ENCODE peak calls at places on chromosomes 11 and 22, in seven cellular contexts. One of them, this sample, is unnamed.

GRCh38 chr11:73293356-73293936 is 14.6 kb upstream of the ARHGEF17 start:
- DNase-seq in SK-N-SH: no peak
- DNase-seq in H1: no peak
- DNase-seq in HepG2: no peak
- DNase-seq in K562: no peak
- DNase-seq in GM12878: no peak
- DNase-seq in HCT116: no peak
- DNase-seq in this sample: no peak

GRCh38 chr11:23336961-23337360 is 476.7 kb upstream of the CCDC179 start:
- DNase-seq in K562: no peak
- DNase-seq in H1: no peak
- DNase-seq in HCT116: no peak
- DNase-seq in SK-N-SH: no peak
- DNase-seq in HepG2: no peak
- DNase-seq in GM12878: no peak
- DNase-seq in this sample: no peak

GRCh38 chr11:16767957-16768356 is 29.5 kb downstream of the C11orf58 start:
- DNase-seq in HCT116: no peak
- DNase-seq in K562: no peak
- DNase-seq in HepG2: no peak
- DNase-seq in SK-N-SH: no peak
- DNase-seq in GM12878: no peak
- DNase-seq in H1: no peak
- DNase-seq in this sample: no peak

GRCh38 chr11:35214792-35215193 is 75.8 kb downstream of the CD44 start:
- DNase-seq in SK-N-SH: no peak
- DNase-seq in K562: no peak
- DNase-seq in GM12878: no peak
- DNase-seq in HepG2: no peak
- DNase-seq in H1: peak; percentile 75
- DNase-seq in HCT116: peak; percentile 74
- DNase-seq in this sample: peak; percentile 47

GRCh38 chr11:20388096-20389055 is 860 bp downstream of the PRMT3 start:
- DNase-seq in GM12878: no peak
- DNase-seq in K562: peak; percentile 18
- DNase-seq in H1: no peak
- DNase-seq in SK-N-SH: no peak
- DNase-seq in HepG2: peak; percentile 15
- DNase-seq in HCT116: no peak
- DNase-seq in this sample: no peak

GRCh38 chr11:118622376-118623290 is 15.2 kb downstream of the PHLDB1 start:
- DNase-seq in SK-N-SH: peak; percentile 67
- DNase-seq in HCT116: peak; percentile 68
- DNase-seq in HepG2: no peak
- DNase-seq in H1: no peak
- DNase-seq in GM12878: no peak
- DNase-seq in K562: no peak
- DNase-seq in this sample: no peak

GRCh38 chr22:47628477-47629272 is 866.2 kb downstream of the TBC1D22A start:
- DNase-seq in H1: no peak
- DNase-seq in GM12878: no peak
- DNase-seq in SK-N-SH: no peak
- DNase-seq in HepG2: no peak
- DNase-seq in HCT116: no peak
- DNase-seq in K562: no peak
- DNase-seq in this sample: no peak

GRCh38 chr11:114928260-114928870 is 250.0 kb downstream of the NXPE2 start:
- DNase-seq in SK-N-SH: no peak
- DNase-seq in HCT116: no peak
- DNase-seq in K562: no peak
- DNase-seq in H1: no peak
- DNase-seq in GM12878: no peak
- DNase-seq in HepG2: no peak
- DNase-seq in this sample: no peak

GRCh38 chr11:13207665-13208594 is 69.7 kb upstream of the BMAL1 start:
- DNase-seq in GM12878: no peak
- DNase-seq in HCT116: no peak
- DNase-seq in K562: peak; percentile 38
- DNase-seq in H1: no peak
- DNase-seq in HepG2: peak; percentile 54
- DNase-seq in SK-N-SH: no peak
- DNase-seq in this sample: no peak

GRCh38 chr11:43072096-43072495 is 239.7 kb upstream of the API5 start:
- DNase-seq in HCT116: no peak
- DNase-seq in HepG2: no peak
- DNase-seq in H1: peak; percentile 29
- DNase-seq in K562: no peak
- DNase-seq in GM12878: no peak
- DNase-seq in SK-N-SH: peak; percentile 9
- DNase-seq in this sample: no peak

GRCh38 chr11:1053121-1053901 is 16.8 kb upstream of the MUC6 start:
- DNase-seq in H1: no peak
- DNase-seq in GM12878: no peak
- DNase-seq in SK-N-SH: peak; percentile 55
- DNase-seq in K562: no peak
- DNase-seq in HepG2: no peak
- DNase-seq in HCT116: no peak
- DNase-seq in this sample: no peak

GRCh38 chr11:130831506-130832385 is 84.5 kb downstream of the SNX19 start:
- DNase-seq in GM12878: no peak
- DNase-seq in SK-N-SH: peak; percentile 41
- DNase-seq in HepG2: no peak
- DNase-seq in HCT116: no peak
- DNase-seq in K562: no peak
- DNase-seq in H1: no peak
- DNase-seq in this sample: no peak
- TF ChIP-seq SIN3A in GM12878: no peak
- TF ChIP-seq SIN3A in SK-N-SH: no peak
- TF ChIP-seq SIN3A in HepG2: no peak
- TF ChIP-seq SIN3A in HCT116: no peak
- TF ChIP-seq SIN3A in K562: no peak
- TF ChIP-seq SIN3A in H1: no peak
- TF ChIP-seq SIN3A in this sample: no peak

GRCh38 chr22:37763652-37764051 is 44.1 kb upstream of the GCAT start:
- DNase-seq in H1: no peak
- DNase-seq in HepG2: no peak
- DNase-seq in SK-N-SH: no peak
- DNase-seq in K562: no peak
- DNase-seq in HCT116: no peak
- DNase-seq in GM12878: no peak
- DNase-seq in this sample: no peak
- H3K36me3 ChIP-seq in H1: peaks cover 23% of the 10 kb centered on the region
- H3K36me3 ChIP-seq in HepG2: peaks cover 2% of the 10 kb centered on the region
- H3K36me3 ChIP-seq in SK-N-SH: peaks cover 38% of the 10 kb centered on the region
- H3K36me3 ChIP-seq in K562: no peaks in the 10 kb centered on the region
- H3K36me3 ChIP-seq in HCT116: peaks cover 59% of the 10 kb centered on the region
- H3K36me3 ChIP-seq in GM12878: peaks cover 7% of the 10 kb centered on the region
- H3K36me3 ChIP-seq in this sample: no peaks in the 10 kb centered on the region

DNA sequence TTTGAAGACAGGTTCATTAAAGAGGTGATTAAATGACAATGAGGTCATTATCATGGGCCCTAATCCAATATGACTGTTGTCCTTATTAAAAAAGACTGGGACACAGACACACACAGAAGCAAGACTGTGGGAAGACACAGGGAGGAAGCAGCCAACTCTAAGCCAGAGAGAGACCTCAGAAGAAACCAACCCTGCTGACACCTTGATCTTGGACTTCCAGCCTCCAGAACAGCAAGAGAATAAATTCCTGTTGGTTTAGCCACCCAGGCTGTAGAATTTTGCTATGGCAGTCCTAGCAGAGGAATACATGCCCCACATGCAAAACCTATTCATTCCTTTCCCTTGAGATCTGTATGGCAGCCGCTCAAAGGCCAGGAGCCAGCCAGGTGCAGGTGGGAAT is 35.6 kb upstream of the CACNG2 start:
- DNase-seq in SK-N-SH: no peak
- DNase-seq in H1: no peak
- DNase-seq in GM12878: no peak
- DNase-seq in HepG2: no peak
- DNase-seq in HCT116: no peak
- DNase-seq in K562: no peak
- DNase-seq in this sample: no peak
- H3K27ac ChIP-seq in SK-N-SH: no peak overlapping the region
- H3K27ac ChIP-seq in H1: no peak overlapping the region
- H3K27ac ChIP-seq in GM12878: no peak overlapping the region
- H3K27ac ChIP-seq in HepG2: no peak overlapping the region
- H3K27ac ChIP-seq in HCT116: no peak overlapping the region
- H3K27ac ChIP-seq in K562: no peak overlapping the region
- H3K27ac ChIP-seq in this sample: no peak overlapping the region

GRCh38 chr11:70785372-70785771 is 387.0 kb downstream of the CTTN start:
- DNase-seq in H1: no peak
- DNase-seq in GM12878: no peak
- DNase-seq in K562: no peak
- DNase-seq in HCT116: no peak
- DNase-seq in SK-N-SH: no peak
- DNase-seq in HepG2: no peak
- DNase-seq in this sample: no peak

GRCh38 chr11:70783821-70784220 is 385.5 kb downstream of the CTTN start:
- DNase-seq in GM12878: no peak
- DNase-seq in H1: no peak
- DNase-seq in HepG2: no peak
- DNase-seq in K562: no peak
- DNase-seq in SK-N-SH: no peak
- DNase-seq in HCT116: no peak
- DNase-seq in this sample: no peak

GRCh38 chr11:70786021-70786665 is 387.8 kb downstream of the CTTN start:
- DNase-seq in HepG2: no peak
- DNase-seq in GM12878: no peak
- DNase-seq in SK-N-SH: no peak
- DNase-seq in H1: no peak
- DNase-seq in HCT116: no peak
- DNase-seq in K562: no peak
- DNase-seq in this sample: no peak

GRCh38 chr11:70790671-70791300 is 392.5 kb downstream of the CTTN start:
- DNase-seq in SK-N-SH: no peak
- DNase-seq in H1: peak; percentile 19
- DNase-seq in HCT116: no peak
- DNase-seq in K562: no peak
- DNase-seq in GM12878: no peak
- DNase-seq in HepG2: no peak
- DNase-seq in this sample: no peak

DNA sequence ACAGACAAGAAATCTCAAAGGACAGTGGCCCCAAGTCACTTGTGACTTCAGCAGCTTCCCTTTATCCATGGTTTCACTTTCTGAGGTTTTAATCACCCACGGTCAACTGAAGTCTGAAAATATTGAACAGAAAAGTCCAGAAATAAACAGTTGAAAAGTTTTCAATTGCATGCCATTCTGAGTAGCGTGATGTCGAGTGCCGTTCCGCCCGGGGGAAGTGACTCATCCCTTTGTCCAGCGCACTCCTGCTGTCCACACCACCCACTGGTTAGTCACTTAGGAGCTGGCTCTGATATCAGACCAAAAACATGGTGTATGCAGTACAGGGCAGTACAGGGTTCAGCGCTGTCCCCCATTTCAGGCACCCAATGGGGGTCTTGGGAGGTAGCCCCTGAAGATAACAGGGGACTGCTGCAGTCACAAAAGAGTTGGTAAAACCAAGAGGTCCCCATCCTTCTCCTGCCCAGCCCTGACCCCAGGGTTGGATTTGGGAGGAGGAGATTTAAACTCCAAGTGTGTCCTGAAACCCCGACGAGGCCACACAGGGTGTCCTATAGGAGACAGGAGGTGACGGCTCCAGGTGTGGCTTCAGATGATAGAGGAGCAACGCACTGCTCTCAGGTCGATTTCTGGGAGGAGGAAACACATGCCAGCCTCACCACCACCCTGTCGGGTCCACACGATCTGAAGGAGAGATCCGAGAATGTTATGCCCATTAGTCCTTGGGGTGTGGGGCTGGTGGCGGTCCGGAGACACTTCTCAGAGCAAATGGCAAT is 390.1 kb downstream of the CTTN start:
- DNase-seq in HCT116: peak; percentile 68
- DNase-seq in H1: no peak
- DNase-seq in K562: peak; percentile 44
- DNase-seq in GM12878: no peak
- DNase-seq in SK-N-SH: no peak
- DNase-seq in HepG2: no peak
- DNase-seq in this sample: peak; percentile 47
- TF ChIP-seq SIN3A in HCT116: no peak
- TF ChIP-seq SIN3A in H1: no peak
- TF ChIP-seq SIN3A in K562: no peak
- TF ChIP-seq SIN3A in GM12878: no peak
- TF ChIP-seq SIN3A in SK-N-SH: no peak
- TF ChIP-seq SIN3A in HepG2: no peak
- TF ChIP-seq SIN3A in this sample: no peak

GRCh38 chr22:41152902-41153301 is 52.2 kb upstream of the L3MBTL2 start:
- DNase-seq in HCT116: no peak
- DNase-seq in GM12878: no peak
- DNase-seq in HepG2: no peak
- DNase-seq in H1: no peak
- DNase-seq in SK-N-SH: no peak
- DNase-seq in K562: no peak
- DNase-seq in this sample: no peak
- H3K36me3 ChIP-seq in HCT116: peaks cover 81% of the 10 kb centered on the region
- H3K36me3 ChIP-seq in GM12878: peaks cover 58% of the 10 kb centered on the region
- H3K36me3 ChIP-seq in HepG2: peaks cover 28% of the 10 kb centered on the region
- H3K36me3 ChIP-seq in H1: peaks cover 98% of the 10 kb centered on the region
- H3K36me3 ChIP-seq in SK-N-SH: peaks cover 72% of the 10 kb centered on the region
- H3K36me3 ChIP-seq in K562: peaks cover 98% of the 10 kb centered on the region
- H3K36me3 ChIP-seq in this sample: peaks cover 39% of the 10 kb centered on the region

GRCh38 chr11:7636350-7636749 is 37.0 kb downstream of the CYB5R2 start:
- DNase-seq in GM12878: no peak
- DNase-seq in HCT116: no peak
- DNase-seq in SK-N-SH: no peak
- DNase-seq in H1: no peak
- DNase-seq in HepG2: no peak
- DNase-seq in K562: no peak
- DNase-seq in this sample: no peak
- H3K27ac ChIP-seq in GM12878: no peak overlapping the region
- H3K27ac ChIP-seq in HCT116: no peak overlapping the region
- H3K27ac ChIP-seq in SK-N-SH: no peak overlapping the region
- H3K27ac ChIP-seq in H1: no peak overlapping the region
- H3K27ac ChIP-seq in HepG2: no peak overlapping the region
- H3K27ac ChIP-seq in K562: no peak overlapping the region
- H3K27ac ChIP-seq in this sample: no peak overlapping the region

GRCh38 chr22:44446483-44446882 is 51.5 kb downstream of the RTL6 start:
- DNase-seq in K562: no peak
- DNase-seq in SK-N-SH: no peak
- DNase-seq in H1: no peak
- DNase-seq in GM12878: no peak
- DNase-seq in HCT116: no peak
- DNase-seq in HepG2: no peak
- DNase-seq in this sample: no peak
- TF ChIP-seq SIN3A in K562: no peak
- TF ChIP-seq SIN3A in SK-N-SH: no peak
- TF ChIP-seq SIN3A in H1: no peak
- TF ChIP-seq SIN3A in GM12878: no peak
- TF ChIP-seq SIN3A in HCT116: no peak
- TF ChIP-seq SIN3A in HepG2: no peak
- TF ChIP-seq SIN3A in this sample: no peak

This sample was measured in Panc1.